ENCODE peak calls at places on chromosomes 5 and 9, in nine cellular contexts. B, O, E, P, Y, L, T, R and M are unnamed samples.

GRCh38 chr5:75672616-75673015 is 44.6 kb downstream of the POC5 start:
- DNase-seq in B (no peak), O (no peak), E (no peak), P (no peak), Y (no peak), L (no peak), T (no peak), R (peak), M (peak)

GRCh38 chr5:132176543-132176945 is 51.1 kb downstream of the P4HA2 start:
- DNase-seq in B (no peak), O (no peak), E (no peak), P (no peak), Y (no peak), L (no peak), T (no peak), R (no peak), M (no peak)

GRCh38 chr9:79360387-79361347 is 211.1 kb upstream of the TLE4 start:
- DNase-seq in B (no peak), O (no peak), E (no peak), P (no peak), Y (no peak), L (peak), T (no peak), R (peak), M (no peak)

GRCh38 chr9:365451-365850 is 150.8 kb downstream of the DOCK8 start:
- DNase-seq in B (no peak), O (no peak), E (no peak), P (no peak), Y (no peak), L (no peak), T (no peak), R (no peak), M (no peak)

GRCh38 chr9:85900504-85901201 is 40.3 kb upstream of the NAA35 start:
- DNase-seq in B (peak), O (no peak), E (no peak), P (no peak), Y (peak), L (no peak), T (peak), R (peak), M (no peak)

GRCh38 chr5:163869611-163870010 is 364.2 kb downstream of the MAT2B start:
- DNase-seq in B (no peak), O (no peak), E (no peak), P (no peak), Y (no peak), L (no peak), T (no peak), R (no peak), M (no peak)

GRCh38 chr5:179298181-179298993 is 46.9 kb downstream of the ADAMTS2 start:
- DNase-seq in B (no peak), O (no peak), E (no peak), P (no peak), Y (no peak), L (no peak), T (no peak), R (no peak), M (no peak)

GRCh38 chr9:125701351-125701750 is 5.7 kb downstream of the MAPKAP1 start:
- DNase-seq in B (no peak), O (no peak), E (no peak), P (no peak), Y (no peak), L (peak), T (peak), R (peak), M (no peak)

GRCh38 chr9:91253488-91253887 is 108.2 kb downstream of the AUH start:
- DNase-seq in B (no peak), O (no peak), E (no peak), P (no peak), Y (no peak), L (no peak), T (no peak), R (peak), M (no peak)

GRCh38 chr9:72445291-72446000 is 76.0 kb upstream of the TMC1 start:
- DNase-seq in B (no peak), O (no peak), E (no peak), P (no peak), Y (no peak), L (no peak), T (no peak), R (peak), M (no peak)

GRCh38 chr9:129761901-129762359 is 9.1 kb upstream of the PTGES start:
- DNase-seq in B (peak), O (no peak), E (peak), P (no peak), Y (no peak), L (no peak), T (no peak), R (peak), M (peak)

GRCh38 chr5:91598216-91598615 is 215.1 kb upstream of the ARRDC3 start:
- DNase-seq in B (no peak), O (no peak), E (no peak), P (no peak), Y (no peak), L (no peak), T (no peak), R (no peak), M (no peak)

GRCh38 chr5:131109540-131110255 is 55.4 kb downstream of the HINT1 start:
- DNase-seq in B (peak), O (no peak), E (no peak), P (no peak), Y (peak), L (peak), T (peak), R (peak), M (no peak)

GRCh38 chr9:79858509-79858908 is 286.7 kb downstream of the TLE4 start:
- DNase-seq in B (no peak), O (no peak), E (no peak), P (no peak), Y (no peak), L (no peak), T (peak), R (peak), M (no peak)

GRCh38 chr9:97788763-97789663 is 64.0 kb upstream of the FOXE1 start:
- DNase-seq in B (no peak), O (no peak), E (no peak), P (no peak), Y (no peak), L (no peak), T (no peak), R (no peak), M (no peak)

GRCh38 chr5:143207563-143208364 is 195.7 kb downstream of the NR3C1 start:
- DNase-seq in B (no peak), O (no peak), E (no peak), P (no peak), Y (no peak), L (no peak), T (no peak), R (peak), M (no peak)

GRCh38 chr5:54895816-54896341 is 89.5 kb downstream of the ESM1 start:
- DNase-seq in B (peak), O (no peak), E (peak), P (no peak), Y (no peak), L (no peak), T (no peak), R (peak), M (peak)
- TF ChIP-seq CTCF in B (peak), O (peak), E (peak), P (peak), Y (peak), L (peak), T (peak), R (peak), M (peak)

GRCh38 chr9:134175808-134176598 is 11.6 kb upstream of the RNU6ATAC start:
- DNase-seq in B (peak), O (peak), E (no peak), P (peak), Y (no peak), L (no peak), T (no peak), R (no peak), M (no peak)
- TF ChIP-seq CTCF in B (peak), O (peak), E (no peak), P (peak), Y (peak), L (peak), T (no peak), R (peak), M (peak)

GRCh38 chr9:5264219-5264595 is 33.0 kb downstream of the INSL4 start:
- DNase-seq in B (no peak), O (no peak), E (no peak), P (no peak), Y (no peak), L (no peak), T (no peak), R (no peak), M (no peak)

GRCh38 chr9:5263568-5264218 is 32.5 kb downstream of the INSL4 start:
- DNase-seq in B (no peak), O (no peak), E (no peak), P (no peak), Y (no peak), L (peak), T (no peak), R (peak), M (no peak)

GRCh38 chr9:5269249-5269715 is 35.2 kb downstream of the RLN2 start:
- DNase-seq in B (no peak), O (no peak), E (no peak), P (no peak), Y (no peak), L (peak), T (no peak), R (peak), M (no peak)

GRCh38 chr9:5265939-5266338 is 34.7 kb downstream of the INSL4 start:
- DNase-seq in B (no peak), O (no peak), E (no peak), P (no peak), Y (no peak), L (no peak), T (no peak), R (no peak), M (no peak)
- TF ChIP-seq CTCF in B (no peak), O (no peak), E (no peak), P (no peak), Y (no peak), L (no peak), T (no peak), R (no peak), M (no peak)

GRCh38 chr9:131698715-131699053 is 41.2 kb downstream of the RAPGEF1 start:
- DNase-seq in B (no peak), O (no peak), E (no peak), P (no peak), Y (no peak), L (no peak), T (no peak), R (no peak), M (no peak)

GRCh38 chr9:131697908-131698714 is 41.8 kb downstream of the RAPGEF1 start:
- DNase-seq in B (no peak), O (no peak), E (no peak), P (no peak), Y (no peak), L (no peak), T (no peak), R (no peak), M (no peak)

GRCh38 chr9:131695366-131696162 is 44.3 kb downstream of the RAPGEF1 start:
- DNase-seq in B (no peak), O (no peak), E (no peak), P (no peak), Y (no peak), L (no peak), T (no peak), R (no peak), M (no peak)

GRCh38 chr9:131696163-131696439 is 43.8 kb downstream of the RAPGEF1 start:
- DNase-seq in B (no peak), O (no peak), E (no peak), P (no peak), Y (no peak), L (no peak), T (no peak), R (no peak), M (no peak)

GRCh38 chr9:131697097-131697496 is 42.8 kb downstream of the RAPGEF1 start:
- DNase-seq in B (peak), O (no peak), E (no peak), P (peak), Y (no peak), L (peak), T (no peak), R (peak), M (no peak)
- TF ChIP-seq CTCF in B (no peak), O (no peak), E (no peak), P (no peak), Y (no peak), L (peak), T (no peak), R (peak), M (peak)